ENCODE peak calls at places on chromosome 13, in seven cellular contexts. O is stomach; P is IMR-90; G is A549; Q is AG10803; I is GM20000; L is CD8-positive, alpha-beta T cell. W is an unnamed sample.

GRCh38 chr13:97125051-97125809 is 96.9 kb upstream of the MBNL2 start:
- DNase-seq in P (peak; percentile 74), O (no peak), L (no peak), Q (peak; percentile 75), G (no peak), I (no peak), W (no peak)

GRCh38 chr13:100987993-100988392 is 313.4 kb upstream of the TMTC4 start:
- DNase-seq in I (no peak), P (peak; percentile 26), Q (peak; percentile 36), O (no peak), G (no peak), L (no peak), W (no peak)

GRCh38 chr13:74248477-74248876 is 114.3 kb upstream of the KLF12 start:
- DNase-seq in Q (no peak), O (no peak), I (no peak), G (no peak), L (no peak), P (no peak), W (no peak)

GRCh38 chr13:47114030-47114429 is 217.2 kb upstream of the HTR2A start:
- DNase-seq in P (peak; percentile 89), Q (peak; percentile 82), G (no peak), I (no peak), L (no peak), O (no peak), W (no peak)

GRCh38 chr13:19156013-19156825 is 25.4 kb downstream of the TUBA3C start:
- DNase-seq in L (no peak), I (no peak), Q (no peak), G (no peak), P (no peak), O (no peak), W (no peak)

GRCh38 chr13:30739646-30740642 is 4.6 kb downstream of the ALOX5AP start:
- DNase-seq in L (peak; percentile 61), I (peak; percentile 60), Q (peak; percentile 55), O (peak; percentile 27), G (peak; percentile 12), P (peak; percentile 95), W (no peak)

GRCh38 chr13:29991343-29991742 is 140.9 kb upstream of the UBL3 start:
- DNase-seq in P (peak; percentile 95), O (no peak), L (no peak), G (no peak), Q (peak; percentile 98), I (no peak), W (no peak)

GRCh38 chr13:98571955-98572662 is 4.8 kb downstream of the STK24 start:
- DNase-seq in O (no peak), P (peak; percentile 47), Q (peak; percentile 87), I (no peak), G (no peak), L (no peak), W (no peak)

GRCh38 chr13:92473736-92474465 is 752.7 kb upstream of the GPC6 start:
- DNase-seq in O (no peak), Q (no peak), I (no peak), G (no peak), P (no peak), L (no peak), W (no peak)

GRCh38 chr13:40024578-40024952 is 369.1 kb downstream of the COG6 start:
- DNase-seq in P (no peak), Q (no peak), O (no peak), L (no peak), G (no peak), I (no peak), W (no peak)

GRCh38 chr13:97068146-97068545 is 73.9 kb upstream of the OXGR1 start:
- DNase-seq in O (no peak), Q (no peak), L (no peak), I (no peak), G (no peak), P (peak; percentile 6), W (no peak)

GRCh38 chr13:112953591-112954487 is 15.2 kb upstream of the MCF2L start:
- DNase-seq in P (no peak), Q (no peak), G (no peak), I (no peak), O (peak; percentile 20), L (no peak), W (no peak)

GRCh38 chr13:50012396-50013169 is 2.7 kb upstream of the KCNRG start:
- DNase-seq in P (peak; percentile 25), L (no peak), Q (peak; percentile 16), G (no peak), I (no peak), O (no peak), W (no peak)

GRCh38 chr13:23723463-23723862 is 153.3 kb downstream of the TNFRSF19 start:
- DNase-seq in L (no peak), Q (peak; percentile 68), O (no peak), G (no peak), I (no peak), P (peak; percentile 78), W (no peak)

GRCh38 chr13:33139186-33139585 is 123.0 kb downstream of the KL start:
- DNase-seq in P (no peak), G (no peak), O (no peak), L (no peak), I (no peak), Q (no peak), W (no peak)

GRCh38 chr13:109182777-109183465 is 553.5 kb downstream of the MYO16 start:
- DNase-seq in I (no peak), Q (peak; percentile 29), O (no peak), L (no peak), G (no peak), P (peak; percentile 22), W (no peak)

GRCh38 chr13:63517376-63517775 is 2101.7 kb upstream of the PCDH20 start:
- DNase-seq in Q (peak; percentile 75), I (no peak), L (no peak), G (no peak), P (peak; percentile 82), O (no peak), W (no peak)

GRCh38 chr13:83618966-83619365 is 263.3 kb downstream of the SLITRK1 start:
- DNase-seq in G (no peak), I (no peak), L (no peak), O (no peak), P (no peak), Q (no peak), W (no peak)

GRCh38 chr13:35765387-35765786 is 288.9 kb upstream of the MAB21L1 start:
- DNase-seq in L (no peak), Q (peak; percentile 20), I (no peak), P (no peak), O (no peak), G (no peak), W (no peak)

GRCh38 chr13:28486144-28486543 is 8.8 kb downstream of the FLT1 start:
- DNase-seq in P (no peak), L (no peak), O (no peak), I (no peak), Q (no peak), G (no peak), W (no peak)

GRCh38 chr13:19181621-19182485 is at the start of gene TUBA3C:
- DNase-seq in G (no peak), Q (no peak), L (no peak), O (peak; percentile 17), P (no peak), I (no peak), W (no peak)

GRCh38 chr13:98221234-98221633 is 44.2 kb upstream of the RNF113B start:
- DNase-seq in L (no peak), I (no peak), Q (peak; percentile 43), O (no peak), P (no peak), G (no peak), W (no peak)

GRCh38 chr13:53340505-53341143 is 312.0 kb downstream of the OLFM4 start:
- DNase-seq in I (no peak), P (no peak), L (no peak), G (no peak), O (no peak), Q (no peak), W (no peak)

GRCh38 chr13:80630685-80631121 is 289.8 kb upstream of the SPRY2 start:
- DNase-seq in L (no peak), Q (no peak), O (no peak), P (no peak), G (no peak), I (no peak), W (no peak)
- TF ChIP-seq CTCF in L (no peak), Q (no peak), O (no peak), P (no peak), G (no peak), I (no peak), W (no peak)

GRCh38 chr13:81379183-81379582 is 1038.3 kb upstream of the SPRY2 start:
- DNase-seq in Q (no peak), P (no peak), I (no peak), G (no peak), L (no peak), O (no peak), W (no peak)
- TF ChIP-seq CTCF in Q (no peak), P (no peak), I (no peak), G (no peak), L (no peak), O (no peak), W (no peak)

GRCh38 chr13:42638101-42638500 is 64.1 kb downstream of the TNFSF11 start:
- DNase-seq in G (no peak), O (no peak), L (no peak), I (no peak), P (no peak), Q (no peak), W (no peak)
- TF ChIP-seq CTCF in G (no peak), O (no peak), L (no peak), I (no peak), P (no peak), Q (no peak), W (no peak)

GRCh38 chr13:108084840-108085239 is 130.5 kb downstream of the LIG4 start:
- DNase-seq in O (no peak), G (no peak), I (no peak), L (no peak), P (no peak), Q (no peak), W (no peak)

GRCh38 chr13:108082481-108082880 is 132.9 kb downstream of the LIG4 start:
- DNase-seq in G (no peak), O (no peak), I (no peak), P (no peak), Q (no peak), L (no peak), W (no peak)

GRCh38 chr13:108083056-108083455 is 132.3 kb downstream of the LIG4 start:
- DNase-seq in P (no peak), Q (no peak), O (no peak), G (no peak), I (no peak), L (no peak), W (no peak)

GRCh38 chr13:108087813-108088212 is 127.5 kb downstream of the LIG4 start:
- DNase-seq in Q (no peak), L (no peak), I (no peak), P (no peak), G (no peak), O (no peak), W (no peak)

DNA sequence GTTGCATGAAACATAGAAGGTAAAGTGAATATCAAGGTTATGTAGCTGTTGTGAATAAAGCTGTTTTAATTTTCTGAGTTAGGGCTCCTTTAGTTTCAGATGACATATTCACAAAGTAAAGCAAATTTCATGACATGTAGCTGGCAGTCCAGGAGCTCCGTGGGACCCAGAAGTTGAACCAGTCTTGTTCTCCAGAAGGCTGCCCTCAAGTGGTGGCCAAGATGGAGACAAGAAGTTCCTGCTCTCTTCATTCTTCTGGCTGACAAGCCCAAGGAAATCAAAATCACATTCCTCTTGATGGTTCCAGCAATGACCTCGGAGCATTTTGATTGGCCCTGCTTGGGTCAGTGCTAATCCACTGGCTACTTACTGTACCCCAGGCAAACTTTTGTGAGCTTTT is 128.7 kb downstream of the LIG4 start:
- DNase-seq in I (no peak), P (peak; percentile 46), O (no peak), G (no peak), L (no peak), Q (peak; percentile 0), W (no peak)
- TF ChIP-seq CTCF in I (no peak), P (peak; percentile 32), O (no peak), G (no peak), L (no peak), Q (no peak), W (no peak)

W was measured in omental fat pad.